ENCODE peak calls at places on chromosomes 5 and 9, in five cellular contexts. O is chondrocyte, K is GM23248, H is AG10803, V is HS-5. Z is an unnamed sample.

GRCh38 chr5:83844320-83845068 is 123.8 kb upstream of the HAPLN1 start:
- DNase-seq in O (no peak), V (peak; percentile 29), H (peak; percentile 96), K (peak; percentile 87), Z (peak; percentile 70)

GRCh38 chr9:107723015-107723414 is 233.4 kb upstream of the KLF4 start:
- DNase-seq in K (no peak), O (no peak), V (no peak), H (no peak), Z (no peak)

GRCh38 chr9:91519520-91520270 is 96.1 kb upstream of the NFIL3 start:
- DNase-seq in H (peak; percentile 66), V (no peak), O (no peak), K (peak; percentile 68), Z (peak; percentile 66)

GRCh38 chr5:15897609-15898008 is 282.0 kb downstream of the MARCHF11 start:
- DNase-seq in H (peak; percentile 54), K (no peak), O (no peak), V (no peak), Z (no peak)

GRCh38 chr9:83012160-83012559 is 50.8 kb downstream of the RASEF start:
- DNase-seq in K (no peak), V (no peak), O (no peak), H (no peak), Z (no peak)

GRCh38 chr9:137278913-137279711 is 1.6 kb downstream of the TOR4A start:
- DNase-seq in V (no peak), H (no peak), K (no peak), O (peak; percentile 92), Z (no peak)

GRCh38 chr9:76085596-76085995 is 195.1 kb downstream of the PCSK5 start:
- DNase-seq in V (no peak), H (no peak), O (no peak), K (no peak), Z (no peak)

GRCh38 chr5:124121198-124121597 is 609.2 kb downstream of the CSNK1G3 start:
- DNase-seq in V (no peak), H (no peak), K (no peak), O (no peak), Z (no peak)

GRCh38 chr5:180395540-180396274 is 42.6 kb upstream of the GFPT2 start:
- DNase-seq in O (no peak), V (no peak), K (peak; percentile 17), H (no peak), Z (no peak)

GRCh38 chr5:62418462-62419076 is 6.0 kb downstream of the IPO11 start:
- DNase-seq in H (no peak), V (no peak), K (no peak), O (no peak), Z (no peak)

GRCh38 chr5:107743357-107744000 is 72.7 kb upstream of the EFNA5 start:
- DNase-seq in K (peak; percentile 75), V (peak; percentile 39), O (no peak), H (peak; percentile 36), Z (peak; percentile 84)

GRCh38 chr9:122143296-122143695 is 16.3 kb downstream of the NDUFA8 start:
- DNase-seq in V (no peak), H (no peak), K (no peak), O (no peak), Z (no peak)

GRCh38 chr5:133709074-133709676 is 96.8 kb upstream of the FSTL4 start:
- DNase-seq in O (no peak), K (no peak), V (no peak), H (peak; percentile 9), Z (peak; percentile 52)

GRCh38 chr5:17154211-17154996 is 63.0 kb upstream of the BASP1 start:
- DNase-seq in K (peak; percentile 91), H (peak; percentile 64), O (no peak), V (peak; percentile 32), Z (peak; percentile 87)

GRCh38 chr5:114243983-114244305 is 117.9 kb upstream of the KCNN2 start:
- DNase-seq in V (no peak), H (no peak), O (no peak), K (no peak), Z (no peak)

GRCh38 chr5:95564450-95564849 is 9.5 kb downstream of the ARSK start:
- DNase-seq in H (no peak), O (no peak), V (no peak), K (no peak), Z (no peak)

GRCh38 chr9:93231716-93232115 is 47.8 kb downstream of the WNK2 start:
- DNase-seq in O (no peak), H (no peak), K (no peak), V (no peak), Z (no peak)

GRCh38 chr9:17627641-17628040 is 48.8 kb downstream of the SH3GL2 start:
- DNase-seq in H (no peak), O (no peak), K (no peak), V (no peak), Z (peak; percentile 59)

GRCh38 chr9:94802795-94803194 is 76.3 kb downstream of the AOPEP start:
- DNase-seq in O (no peak), H (peak; percentile 72), V (no peak), K (no peak), Z (peak; percentile 84)

GRCh38 chr5:93360436-93361100 is 220.5 kb downstream of the NR2F1-AS1 start:
- DNase-seq in H (no peak), K (no peak), V (no peak), O (no peak), Z (no peak)

GRCh38 chr5:100731768-100732167 is 171.3 kb downstream of the ST8SIA4 start:
- DNase-seq in H (no peak), O (no peak), K (no peak), V (no peak), Z (no peak)

GRCh38 chr5:174418809-174419522 is 305.4 kb upstream of the MSX2 start:
- DNase-seq in H (no peak), O (no peak), V (no peak), K (peak; percentile 6), Z (peak; percentile 23)

Z was measured in EH.